ENCODE peak calls at places on chromosomes 12 and 14, in seven cellular contexts. Y is esophagus muscularis mucosa, F is Peyer's patch, S is adrenal gland, K is ovary, C is transverse colon, R is A549. J is an unnamed sample.

GRCh38 chr14:104827173-104828055 is 26.5 kb downstream of the ZBTB42 start:
- DNase-seq in Y (no peak), F (peak), S (peak), K (no peak), C (peak), R (peak), J (no peak)

GRCh38 chr14:52348796-52349195 is 34.7 kb downstream of the PTGER2 start:
- DNase-seq in Y (no peak), F (no peak), S (no peak), K (no peak), C (no peak), R (no peak), J (no peak)

GRCh38 chr12:104215638-104216297 is at the start of gene TXNRD1:
- DNase-seq in Y (peak), F (peak), S (peak), K (peak), C (peak), R (peak), J (peak)

GRCh38 chr14:85333313-85333712 is 196.6 kb upstream of the FLRT2 start:
- DNase-seq in Y (no peak), F (no peak), S (no peak), K (no peak), C (no peak), R (peak), J (no peak)

GRCh38 chr12:26369588-26369987 is 174.2 kb downstream of the SSPN start:
- DNase-seq in Y (no peak), F (no peak), S (peak), K (peak), C (no peak), R (peak), J (no peak)

GRCh38 chr14:38079268-38079667 is 128.4 kb upstream of the SSTR1 start:
- DNase-seq in Y (no peak), F (no peak), S (no peak), K (no peak), C (no peak), R (peak), J (no peak)

GRCh38 chr14:20278414-20278813 is 27.3 kb downstream of the TTC5 start:
- DNase-seq in Y (no peak), F (peak), S (peak), K (no peak), C (no peak), R (no peak), J (no peak)

GRCh38 chr14:91745329-91745728 is 13.4 kb upstream of the CATSPERB start:
- DNase-seq in Y (no peak), F (no peak), S (no peak), K (no peak), C (no peak), R (no peak), J (no peak)

GRCh38 chr12:50110762-50111416 is 1.1 kb upstream of the COX14 start:
- DNase-seq in Y (no peak), F (peak), S (peak), K (peak), C (peak), R (peak), J (peak)

GRCh38 chr14:32004300-32004699 is 72.8 kb upstream of the ARHGAP5 start:
- DNase-seq in Y (no peak), F (no peak), S (no peak), K (no peak), C (no peak), R (peak), J (no peak)

GRCh38 chr14:80483331-80483730 is 272.0 kb upstream of the DIO2 start:
- DNase-seq in Y (no peak), F (no peak), S (no peak), K (no peak), C (no peak), R (no peak), J (no peak)

GRCh38 chr12:122195405-122195804 is 8.1 kb upstream of the B3GNT4 start:
- DNase-seq in Y (no peak), F (no peak), S (no peak), K (no peak), C (no peak), R (no peak), J (no peak)

GRCh38 chr14:45426685-45427282 is 173.8 kb upstream of the MIS18BP1 start:
- DNase-seq in Y (no peak), F (no peak), S (no peak), K (no peak), C (no peak), R (peak), J (no peak)

DNA sequence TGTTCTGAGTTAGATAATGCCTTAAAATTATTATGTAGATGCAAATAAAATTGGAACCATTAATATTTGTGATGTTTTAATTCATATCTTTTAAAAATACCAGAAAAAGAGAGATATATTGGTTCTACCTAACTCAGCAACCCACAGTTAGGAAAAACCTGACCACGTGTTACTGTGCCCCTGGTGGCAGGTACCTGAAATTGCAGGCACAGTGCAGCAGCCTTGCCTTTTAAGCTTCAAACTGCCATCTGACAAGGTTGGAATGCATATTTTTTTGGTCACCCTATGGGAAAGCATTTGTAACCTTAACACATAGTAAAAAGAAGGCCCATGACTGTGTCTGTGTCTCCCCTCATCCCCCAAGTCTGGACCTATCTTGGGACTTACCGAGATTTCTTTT is 109.4 kb upstream of the NOS1 start:
- DNase-seq in Y (no peak), F (no peak), S (no peak), K (no peak), C (no peak), R (peak), J (no peak)
- TF ChIP-seq CTCF in Y (no peak), F (no peak), S (peak), K (no peak), C (no peak), R (peak), J (no peak)

GRCh38 chr14:82861321-82861720 is 1327.7 kb upstream of the SEL1L start:
- DNase-seq in Y (no peak), F (no peak), S (no peak), K (no peak), C (no peak), R (no peak), J (no peak)
- TF ChIP-seq POLR2A in Y (no peak), F (no peak), S (no peak), K (no peak), C (no peak), R (no peak), J (no peak)

GRCh38 chr14:66563731-66564130 is 55.8 kb downstream of the GPHN start:
- DNase-seq in Y (no peak), F (no peak), S (no peak), K (no peak), C (no peak), R (no peak), J (no peak)
- H3K4me3 ChIP-seq in Y (no peak), F (no peak), S (no peak), K (no peak), C (no peak), R (no peak), J (no peak)

DNA sequence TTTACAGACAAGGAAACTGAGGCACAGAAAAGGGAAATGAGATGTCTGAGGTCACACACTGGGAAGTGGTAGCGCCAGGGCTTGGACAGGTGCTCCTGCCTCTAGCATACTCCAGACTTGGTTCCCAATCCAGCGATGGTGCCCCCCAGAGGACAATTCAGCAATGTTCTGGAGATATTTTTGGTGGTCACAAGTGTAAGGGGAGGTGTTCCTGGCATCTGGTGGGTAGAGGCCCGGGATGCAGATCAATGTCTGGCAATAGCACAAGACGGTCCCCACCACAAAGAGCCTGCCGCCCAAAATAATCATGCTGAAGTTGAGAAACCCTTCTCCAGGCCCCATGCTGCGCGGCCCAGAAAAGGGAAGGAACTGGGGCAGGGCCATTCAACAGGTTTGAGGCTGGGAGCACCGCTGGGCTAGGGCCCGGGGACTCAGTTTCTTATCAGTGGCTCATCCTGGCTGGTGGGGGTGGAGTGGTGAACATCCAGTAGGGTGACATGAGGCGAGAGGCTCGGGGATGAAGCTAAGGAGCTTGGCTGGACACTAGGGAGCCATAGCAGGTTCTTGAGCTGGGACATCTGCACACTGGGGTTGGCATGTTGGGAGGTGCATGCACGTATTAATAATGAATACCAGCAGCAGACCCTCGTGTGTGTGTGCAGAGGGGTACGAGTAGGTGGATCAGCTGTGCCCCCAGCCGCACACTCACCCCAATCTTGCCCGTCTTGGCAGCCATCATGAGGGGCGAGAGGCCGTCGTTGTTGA is 35.1 kb downstream of the TRPV4 start:
- DNase-seq in Y (no peak), F (no peak), S (no peak), K (no peak), C (no peak), R (peak), J (no peak)
- TF ChIP-seq CTCF in Y (no peak), F (no peak), S (no peak), K (no peak), C (no peak), R (peak), J (no peak)